ENCODE peak calls at places on chromosomes 12 and 14, in six cellular contexts. One of them, this sample, is unnamed.

GRCh38 chr12:19669793-19670192 is 230.5 kb downstream of the AEBP2 start:
- DNase-seq in HEK293T: no peak
- DNase-seq in stimulated activated CD4-positive, alpha-beta T cell treated with anti-CD3 and anti-CD28 coated beads, Interleukin-1b, Interleukin-23, amount 100 ng/mL, for 1 hour: no peak
- DNase-seq in CD8-positive, alpha-beta T cell: no peak
- DNase-seq in progenitor cell of endocrine pancreas: no peak
- DNase-seq in upper lobe of right lung: no peak
- DNase-seq in this sample: no peak

GRCh38 chr14:91413547-91414474 is 3.8 kb downstream of the CCDC88C start:
- DNase-seq in CD8-positive, alpha-beta T cell: peak
- DNase-seq in HEK293T: no peak
- DNase-seq in upper lobe of right lung: peak
- DNase-seq in stimulated activated CD4-positive, alpha-beta T cell treated with anti-CD3 and anti-CD28 coated beads, Interleukin-1b, Interleukin-23, amount 100 ng/mL, for 1 hour: no peak
- DNase-seq in progenitor cell of endocrine pancreas: peak
- DNase-seq in this sample: no peak

GRCh38 chr14:64717870-64718269 is 13.6 kb downstream of the PLEKHG3 start:
- DNase-seq in CD8-positive, alpha-beta T cell: no peak
- DNase-seq in HEK293T: no peak
- DNase-seq in upper lobe of right lung: no peak
- DNase-seq in stimulated activated CD4-positive, alpha-beta T cell treated with anti-CD3 and anti-CD28 coated beads, Interleukin-1b, Interleukin-23, amount 100 ng/mL, for 1 hour: no peak
- DNase-seq in progenitor cell of endocrine pancreas: no peak
- DNase-seq in this sample: no peak

GRCh38 chr12:79058342-79058741 is 193.8 kb downstream of the SYT1 start:
- DNase-seq in HEK293T: no peak
- DNase-seq in CD8-positive, alpha-beta T cell: no peak
- DNase-seq in upper lobe of right lung: no peak
- DNase-seq in progenitor cell of endocrine pancreas: no peak
- DNase-seq in stimulated activated CD4-positive, alpha-beta T cell treated with anti-CD3 and anti-CD28 coated beads, Interleukin-1b, Interleukin-23, amount 100 ng/mL, for 1 hour: no peak
- DNase-seq in this sample: no peak

GRCh38 chr14:59107819-59108218 is 80.6 kb upstream of the DAAM1 start:
- DNase-seq in HEK293T: no peak
- DNase-seq in upper lobe of right lung: no peak
- DNase-seq in CD8-positive, alpha-beta T cell: no peak
- DNase-seq in stimulated activated CD4-positive, alpha-beta T cell treated with anti-CD3 and anti-CD28 coated beads, Interleukin-1b, Interleukin-23, amount 100 ng/mL, for 1 hour: no peak
- DNase-seq in progenitor cell of endocrine pancreas: no peak
- DNase-seq in this sample: no peak

GRCh38 chr14:96091149-96091693 is 52.1 kb downstream of the C14orf132 start:
- DNase-seq in CD8-positive, alpha-beta T cell: no peak
- DNase-seq in stimulated activated CD4-positive, alpha-beta T cell treated with anti-CD3 and anti-CD28 coated beads, Interleukin-1b, Interleukin-23, amount 100 ng/mL, for 1 hour: no peak
- DNase-seq in upper lobe of right lung: no peak
- DNase-seq in progenitor cell of endocrine pancreas: no peak
- DNase-seq in HEK293T: no peak
- DNase-seq in this sample: no peak

GRCh38 chr14:102085503-102085902 is 1.3 kb downstream of the HSP90AA1 start:
- DNase-seq in progenitor cell of endocrine pancreas: no peak
- DNase-seq in upper lobe of right lung: peak
- DNase-seq in CD8-positive, alpha-beta T cell: no peak
- DNase-seq in stimulated activated CD4-positive, alpha-beta T cell treated with anti-CD3 and anti-CD28 coated beads, Interleukin-1b, Interleukin-23, amount 100 ng/mL, for 1 hour: no peak
- DNase-seq in HEK293T: no peak
- DNase-seq in this sample: peak

GRCh38 chr12:24778486-24779304 is 170.2 kb downstream of the BCAT1 start:
- DNase-seq in CD8-positive, alpha-beta T cell: no peak
- DNase-seq in progenitor cell of endocrine pancreas: no peak
- DNase-seq in stimulated activated CD4-positive, alpha-beta T cell treated with anti-CD3 and anti-CD28 coated beads, Interleukin-1b, Interleukin-23, amount 100 ng/mL, for 1 hour: no peak
- DNase-seq in HEK293T: peak
- DNase-seq in upper lobe of right lung: no peak
- DNase-seq in this sample: no peak

GRCh38 chr14:55094630-55095157 is 34.4 kb upstream of the LGALS3 start:
- DNase-seq in stimulated activated CD4-positive, alpha-beta T cell treated with anti-CD3 and anti-CD28 coated beads, Interleukin-1b, Interleukin-23, amount 100 ng/mL, for 1 hour: no peak
- DNase-seq in CD8-positive, alpha-beta T cell: no peak
- DNase-seq in progenitor cell of endocrine pancreas: no peak
- DNase-seq in upper lobe of right lung: no peak
- DNase-seq in HEK293T: no peak
- DNase-seq in this sample: no peak

GRCh38 chr12:101221301-101221700 is 11.3 kb upstream of the SLC5A8 start:
- DNase-seq in stimulated activated CD4-positive, alpha-beta T cell treated with anti-CD3 and anti-CD28 coated beads, Interleukin-1b, Interleukin-23, amount 100 ng/mL, for 1 hour: no peak
- DNase-seq in progenitor cell of endocrine pancreas: no peak
- DNase-seq in HEK293T: no peak
- DNase-seq in upper lobe of right lung: no peak
- DNase-seq in CD8-positive, alpha-beta T cell: no peak
- DNase-seq in this sample: no peak

GRCh38 chr14:104678346-104678745 is 11.1 kb upstream of the INF2 start:
- DNase-seq in progenitor cell of endocrine pancreas: no peak
- DNase-seq in stimulated activated CD4-positive, alpha-beta T cell treated with anti-CD3 and anti-CD28 coated beads, Interleukin-1b, Interleukin-23, amount 100 ng/mL, for 1 hour: no peak
- DNase-seq in upper lobe of right lung: peak
- DNase-seq in CD8-positive, alpha-beta T cell: no peak
- DNase-seq in HEK293T: no peak
- DNase-seq in this sample: no peak

GRCh38 chr12:55997535-55997859 is 421 bp downstream of the SUOX start:
- DNase-seq in progenitor cell of endocrine pancreas: no peak
- DNase-seq in stimulated activated CD4-positive, alpha-beta T cell treated with anti-CD3 and anti-CD28 coated beads, Interleukin-1b, Interleukin-23, amount 100 ng/mL, for 1 hour: no peak
- DNase-seq in HEK293T: no peak
- DNase-seq in CD8-positive, alpha-beta T cell: no peak
- DNase-seq in upper lobe of right lung: no peak
- DNase-seq in this sample: no peak

GRCh38 chr14:89607453-89607852 is 190.4 kb upstream of the FOXN3 start:
- DNase-seq in upper lobe of right lung: no peak
- DNase-seq in progenitor cell of endocrine pancreas: no peak
- DNase-seq in HEK293T: no peak
- DNase-seq in stimulated activated CD4-positive, alpha-beta T cell treated with anti-CD3 and anti-CD28 coated beads, Interleukin-1b, Interleukin-23, amount 100 ng/mL, for 1 hour: no peak
- DNase-seq in CD8-positive, alpha-beta T cell: no peak
- DNase-seq in this sample: no peak

GRCh38 chr12:115574831-115575230 is 702.7 kb downstream of the MED13L start:
- DNase-seq in progenitor cell of endocrine pancreas: no peak
- DNase-seq in upper lobe of right lung: no peak
- DNase-seq in CD8-positive, alpha-beta T cell: no peak
- DNase-seq in HEK293T: no peak
- DNase-seq in stimulated activated CD4-positive, alpha-beta T cell treated with anti-CD3 and anti-CD28 coated beads, Interleukin-1b, Interleukin-23, amount 100 ng/mL, for 1 hour: no peak
- DNase-seq in this sample: no peak

GRCh38 chr12:50825372-50825838 is 17.3 kb upstream of the TMPRSS12 start:
- DNase-seq in stimulated activated CD4-positive, alpha-beta T cell treated with anti-CD3 and anti-CD28 coated beads, Interleukin-1b, Interleukin-23, amount 100 ng/mL, for 1 hour: no peak
- DNase-seq in CD8-positive, alpha-beta T cell: no peak
- DNase-seq in progenitor cell of endocrine pancreas: no peak
- DNase-seq in HEK293T: peak
- DNase-seq in upper lobe of right lung: no peak
- DNase-seq in this sample: peak

GRCh38 chr14:102196436-102197230 is 56.9 kb downstream of the WDR20 start:
- DNase-seq in CD8-positive, alpha-beta T cell: no peak
- DNase-seq in HEK293T: no peak
- DNase-seq in upper lobe of right lung: no peak
- DNase-seq in stimulated activated CD4-positive, alpha-beta T cell treated with anti-CD3 and anti-CD28 coated beads, Interleukin-1b, Interleukin-23, amount 100 ng/mL, for 1 hour: no peak
- DNase-seq in progenitor cell of endocrine pancreas: no peak
- DNase-seq in this sample: no peak

GRCh38 chr12:9925746-9926393 is 6.3 kb downstream of the CLEC2A start:
- DNase-seq in stimulated activated CD4-positive, alpha-beta T cell treated with anti-CD3 and anti-CD28 coated beads, Interleukin-1b, Interleukin-23, amount 100 ng/mL, for 1 hour: no peak
- DNase-seq in HEK293T: peak
- DNase-seq in progenitor cell of endocrine pancreas: no peak
- DNase-seq in upper lobe of right lung: no peak
- DNase-seq in CD8-positive, alpha-beta T cell: peak
- DNase-seq in this sample: no peak

GRCh38 chr14:63901434-63902085 is 48.8 kb downstream of the SYNE2 start:
- DNase-seq in HEK293T: no peak
- DNase-seq in stimulated activated CD4-positive, alpha-beta T cell treated with anti-CD3 and anti-CD28 coated beads, Interleukin-1b, Interleukin-23, amount 100 ng/mL, for 1 hour: no peak
- DNase-seq in CD8-positive, alpha-beta T cell: no peak
- DNase-seq in progenitor cell of endocrine pancreas: no peak
- DNase-seq in upper lobe of right lung: no peak
- DNase-seq in this sample: peak

GRCh38 chr12:99544457-99544856 is 103.1 kb upstream of the GARIN6 start:
- DNase-seq in progenitor cell of endocrine pancreas: no peak
- DNase-seq in CD8-positive, alpha-beta T cell: no peak
- DNase-seq in HEK293T: no peak
- DNase-seq in upper lobe of right lung: no peak
- DNase-seq in stimulated activated CD4-positive, alpha-beta T cell treated with anti-CD3 and anti-CD28 coated beads, Interleukin-1b, Interleukin-23, amount 100 ng/mL, for 1 hour: no peak
- DNase-seq in this sample: no peak

GRCh38 chr12:102298022-102298421 is 100.4 kb upstream of the PMCH start:
- DNase-seq in progenitor cell of endocrine pancreas: no peak
- DNase-seq in upper lobe of right lung: no peak
- DNase-seq in CD8-positive, alpha-beta T cell: no peak
- DNase-seq in HEK293T: no peak
- DNase-seq in stimulated activated CD4-positive, alpha-beta T cell treated with anti-CD3 and anti-CD28 coated beads, Interleukin-1b, Interleukin-23, amount 100 ng/mL, for 1 hour: no peak
- DNase-seq in this sample: no peak

GRCh38 chr14:93520053-93520607 is 89.4 kb downstream of the UNC79 start:
- DNase-seq in HEK293T: no peak
- DNase-seq in stimulated activated CD4-positive, alpha-beta T cell treated with anti-CD3 and anti-CD28 coated beads, Interleukin-1b, Interleukin-23, amount 100 ng/mL, for 1 hour: no peak
- DNase-seq in progenitor cell of endocrine pancreas: no peak
- DNase-seq in CD8-positive, alpha-beta T cell: no peak
- DNase-seq in upper lobe of right lung: no peak
- DNase-seq in this sample: no peak

GRCh38 chr12:84341467-84342193 is 571.0 kb downstream of the SLC6A15 start:
- DNase-seq in stimulated activated CD4-positive, alpha-beta T cell treated with anti-CD3 and anti-CD28 coated beads, Interleukin-1b, Interleukin-23, amount 100 ng/mL, for 1 hour: no peak
- DNase-seq in upper lobe of right lung: no peak
- DNase-seq in HEK293T: no peak
- DNase-seq in progenitor cell of endocrine pancreas: no peak
- DNase-seq in CD8-positive, alpha-beta T cell: no peak
- DNase-seq in this sample: no peak

GRCh38 chr14:104266643-104267575 is 128.5 kb downstream of the KIF26A start:
- DNase-seq in upper lobe of right lung: peak
- DNase-seq in progenitor cell of endocrine pancreas: no peak
- DNase-seq in stimulated activated CD4-positive, alpha-beta T cell treated with anti-CD3 and anti-CD28 coated beads, Interleukin-1b, Interleukin-23, amount 100 ng/mL, for 1 hour: no peak
- DNase-seq in HEK293T: no peak
- DNase-seq in CD8-positive, alpha-beta T cell: no peak
- DNase-seq in this sample: no peak

GRCh38 chr12:79634957-79635471 is 55.8 kb downstream of the PAWR start:
- DNase-seq in HEK293T: no peak
- DNase-seq in CD8-positive, alpha-beta T cell: no peak
- DNase-seq in upper lobe of right lung: no peak
- DNase-seq in stimulated activated CD4-positive, alpha-beta T cell treated with anti-CD3 and anti-CD28 coated beads, Interleukin-1b, Interleukin-23, amount 100 ng/mL, for 1 hour: no peak
- DNase-seq in progenitor cell of endocrine pancreas: no peak
- DNase-seq in this sample: no peak

This sample was measured in HL-60.